ENCODE peak calls at places on chromosomes 4 and X, in ten cellular contexts. One of them, this sample, is unnamed.

GRCh38 chrX:121146059-121146628 is 98.7 kb downstream of the GLUD2 start:
- DNase-seq in Kasumi-1: peak
- DNase-seq in activated CD8-positive, alpha-beta memory T cell treated with anti-CD3 and anti-CD28 coated beads for 24 hours: no peak
- DNase-seq in naive thymus-derived CD8-positive, alpha-beta T cell: no peak
- DNase-seq in activated naive CD8-positive, alpha-beta T cell treated with anti-CD3 and anti-CD28 coated beads for 36 hours: no peak
- DNase-seq in GM04504: no peak
- DNase-seq in GM13976: no peak
- DNase-seq in esophagus squamous epithelium: no peak
- DNase-seq in NCI-H2081: no peak
- DNase-seq in pons: no peak
- DNase-seq in this sample: no peak

GRCh38 chrX:103685396-103685795 is 1.1 kb downstream of the MORF4L2 start:
- DNase-seq in Kasumi-1: no peak
- DNase-seq in activated CD8-positive, alpha-beta memory T cell treated with anti-CD3 and anti-CD28 coated beads for 24 hours: no peak
- DNase-seq in naive thymus-derived CD8-positive, alpha-beta T cell: no peak
- DNase-seq in activated naive CD8-positive, alpha-beta T cell treated with anti-CD3 and anti-CD28 coated beads for 36 hours: no peak
- DNase-seq in GM04504: no peak
- DNase-seq in GM13976: no peak
- DNase-seq in esophagus squamous epithelium: no peak
- DNase-seq in NCI-H2081: no peak
- DNase-seq in pons: no peak
- DNase-seq in this sample: no peak

GRCh38 chr4:162347492-162348213 is 183.9 kb upstream of the FSTL5 start:
- DNase-seq in Kasumi-1: no peak
- DNase-seq in activated CD8-positive, alpha-beta memory T cell treated with anti-CD3 and anti-CD28 coated beads for 24 hours: no peak
- DNase-seq in naive thymus-derived CD8-positive, alpha-beta T cell: no peak
- DNase-seq in activated naive CD8-positive, alpha-beta T cell treated with anti-CD3 and anti-CD28 coated beads for 36 hours: no peak
- DNase-seq in GM04504: no peak
- DNase-seq in GM13976: no peak
- DNase-seq in esophagus squamous epithelium: no peak
- DNase-seq in NCI-H2081: no peak
- DNase-seq in pons: no peak
- DNase-seq in this sample: no peak

GRCh38 chrX:128800138-128800537 is 723.2 kb downstream of the SMARCA1 start:
- DNase-seq in Kasumi-1: no peak
- DNase-seq in activated CD8-positive, alpha-beta memory T cell treated with anti-CD3 and anti-CD28 coated beads for 24 hours: no peak
- DNase-seq in naive thymus-derived CD8-positive, alpha-beta T cell: no peak
- DNase-seq in activated naive CD8-positive, alpha-beta T cell treated with anti-CD3 and anti-CD28 coated beads for 36 hours: no peak
- DNase-seq in GM04504: no peak
- DNase-seq in GM13976: no peak
- DNase-seq in esophagus squamous epithelium: no peak
- DNase-seq in NCI-H2081: peak
- DNase-seq in pons: no peak
- DNase-seq in this sample: no peak

GRCh38 chr4:78687818-78688217 is 88.3 kb upstream of the BMP2K start:
- DNase-seq in Kasumi-1: no peak
- DNase-seq in activated CD8-positive, alpha-beta memory T cell treated with anti-CD3 and anti-CD28 coated beads for 24 hours: no peak
- DNase-seq in naive thymus-derived CD8-positive, alpha-beta T cell: no peak
- DNase-seq in activated naive CD8-positive, alpha-beta T cell treated with anti-CD3 and anti-CD28 coated beads for 36 hours: no peak
- DNase-seq in GM04504: no peak
- DNase-seq in GM13976: no peak
- DNase-seq in esophagus squamous epithelium: no peak
- DNase-seq in NCI-H2081: no peak
- DNase-seq in pons: no peak
- DNase-seq in this sample: no peak

GRCh38 chrX:22628275-22628674 is 355.6 kb downstream of the CBLL2 start:
- DNase-seq in Kasumi-1: no peak
- DNase-seq in activated CD8-positive, alpha-beta memory T cell treated with anti-CD3 and anti-CD28 coated beads for 24 hours: no peak
- DNase-seq in naive thymus-derived CD8-positive, alpha-beta T cell: no peak
- DNase-seq in activated naive CD8-positive, alpha-beta T cell treated with anti-CD3 and anti-CD28 coated beads for 36 hours: no peak
- DNase-seq in GM04504: no peak
- DNase-seq in GM13976: no peak
- DNase-seq in esophagus squamous epithelium: no peak
- DNase-seq in NCI-H2081: no peak
- DNase-seq in pons: no peak
- DNase-seq in this sample: no peak

GRCh38 chrX:46759645-46759974 is 692 bp upstream of the SLC9A7 start:
- DNase-seq in Kasumi-1: peak
- DNase-seq in activated CD8-positive, alpha-beta memory T cell treated with anti-CD3 and anti-CD28 coated beads for 24 hours: no peak
- DNase-seq in naive thymus-derived CD8-positive, alpha-beta T cell: no peak
- DNase-seq in activated naive CD8-positive, alpha-beta T cell treated with anti-CD3 and anti-CD28 coated beads for 36 hours: no peak
- DNase-seq in GM04504: no peak
- DNase-seq in GM13976: no peak
- DNase-seq in esophagus squamous epithelium: no peak
- DNase-seq in NCI-H2081: no peak
- DNase-seq in pons: no peak
- DNase-seq in this sample: no peak

GRCh38 chr4:17494258-17494657 is 17.6 kb downstream of the QDPR start:
- DNase-seq in Kasumi-1: no peak
- DNase-seq in activated CD8-positive, alpha-beta memory T cell treated with anti-CD3 and anti-CD28 coated beads for 24 hours: no peak
- DNase-seq in naive thymus-derived CD8-positive, alpha-beta T cell: no peak
- DNase-seq in activated naive CD8-positive, alpha-beta T cell treated with anti-CD3 and anti-CD28 coated beads for 36 hours: no peak
- DNase-seq in GM04504: peak
- DNase-seq in GM13976: no peak
- DNase-seq in esophagus squamous epithelium: no peak
- DNase-seq in NCI-H2081: no peak
- DNase-seq in pons: peak
- DNase-seq in this sample: peak

GRCh38 chrX:9913041-9913440 is 54.1 kb upstream of the CLDN34 start:
- DNase-seq in Kasumi-1: no peak
- DNase-seq in activated CD8-positive, alpha-beta memory T cell treated with anti-CD3 and anti-CD28 coated beads for 24 hours: no peak
- DNase-seq in naive thymus-derived CD8-positive, alpha-beta T cell: no peak
- DNase-seq in activated naive CD8-positive, alpha-beta T cell treated with anti-CD3 and anti-CD28 coated beads for 36 hours: no peak
- DNase-seq in GM04504: no peak
- DNase-seq in GM13976: no peak
- DNase-seq in esophagus squamous epithelium: no peak
- DNase-seq in NCI-H2081: no peak
- DNase-seq in pons: peak
- DNase-seq in this sample: no peak

GRCh38 chr4:126191536-126191935 is 876.8 kb downstream of the FAT4 start:
- DNase-seq in Kasumi-1: no peak
- DNase-seq in activated CD8-positive, alpha-beta memory T cell treated with anti-CD3 and anti-CD28 coated beads for 24 hours: no peak
- DNase-seq in naive thymus-derived CD8-positive, alpha-beta T cell: no peak
- DNase-seq in activated naive CD8-positive, alpha-beta T cell treated with anti-CD3 and anti-CD28 coated beads for 36 hours: no peak
- DNase-seq in GM04504: no peak
- DNase-seq in GM13976: no peak
- DNase-seq in esophagus squamous epithelium: no peak
- DNase-seq in NCI-H2081: no peak
- DNase-seq in pons: no peak
- DNase-seq in this sample: no peak

GRCh38 chrX:56745019-56745418 is 16.0 kb downstream of the NBDY start:
- DNase-seq in Kasumi-1: peak
- DNase-seq in activated CD8-positive, alpha-beta memory T cell treated with anti-CD3 and anti-CD28 coated beads for 24 hours: no peak
- DNase-seq in naive thymus-derived CD8-positive, alpha-beta T cell: no peak
- DNase-seq in activated naive CD8-positive, alpha-beta T cell treated with anti-CD3 and anti-CD28 coated beads for 36 hours: no peak
- DNase-seq in GM04504: peak
- DNase-seq in GM13976: no peak
- DNase-seq in esophagus squamous epithelium: no peak
- DNase-seq in NCI-H2081: no peak
- DNase-seq in pons: no peak
- DNase-seq in this sample: no peak

GRCh38 chr4:170052919-170053318 is 26.7 kb upstream of the MFAP3L start:
- DNase-seq in Kasumi-1: no peak
- DNase-seq in activated CD8-positive, alpha-beta memory T cell treated with anti-CD3 and anti-CD28 coated beads for 24 hours: no peak
- DNase-seq in naive thymus-derived CD8-positive, alpha-beta T cell: no peak
- DNase-seq in activated naive CD8-positive, alpha-beta T cell treated with anti-CD3 and anti-CD28 coated beads for 36 hours: no peak
- DNase-seq in GM04504: no peak
- DNase-seq in GM13976: no peak
- DNase-seq in esophagus squamous epithelium: no peak
- DNase-seq in NCI-H2081: no peak
- DNase-seq in pons: no peak
- DNase-seq in this sample: no peak

GRCh38 chrX:27890611-27891010 is 82.8 kb downstream of the MAGEB10 start:
- DNase-seq in Kasumi-1: no peak
- DNase-seq in activated CD8-positive, alpha-beta memory T cell treated with anti-CD3 and anti-CD28 coated beads for 24 hours: no peak
- DNase-seq in naive thymus-derived CD8-positive, alpha-beta T cell: no peak
- DNase-seq in activated naive CD8-positive, alpha-beta T cell treated with anti-CD3 and anti-CD28 coated beads for 36 hours: no peak
- DNase-seq in GM04504: peak
- DNase-seq in GM13976: no peak
- DNase-seq in esophagus squamous epithelium: no peak
- DNase-seq in NCI-H2081: no peak
- DNase-seq in pons: no peak
- DNase-seq in this sample: no peak

GRCh38 chr4:147076179-147076578 is 130.5 kb upstream of the TTC29 start:
- DNase-seq in Kasumi-1: no peak
- DNase-seq in activated CD8-positive, alpha-beta memory T cell treated with anti-CD3 and anti-CD28 coated beads for 24 hours: no peak
- DNase-seq in naive thymus-derived CD8-positive, alpha-beta T cell: no peak
- DNase-seq in activated naive CD8-positive, alpha-beta T cell treated with anti-CD3 and anti-CD28 coated beads for 36 hours: no peak
- DNase-seq in GM04504: no peak
- DNase-seq in GM13976: no peak
- DNase-seq in esophagus squamous epithelium: no peak
- DNase-seq in NCI-H2081: no peak
- DNase-seq in pons: no peak
- DNase-seq in this sample: no peak

GRCh38 chrX:1205681-1206611 is 6.5 kb downstream of the CRLF2 start:
- DNase-seq in Kasumi-1: no peak
- DNase-seq in activated CD8-positive, alpha-beta memory T cell treated with anti-CD3 and anti-CD28 coated beads for 24 hours: peak
- DNase-seq in naive thymus-derived CD8-positive, alpha-beta T cell: peak
- DNase-seq in activated naive CD8-positive, alpha-beta T cell treated with anti-CD3 and anti-CD28 coated beads for 36 hours: no peak
- DNase-seq in GM04504: peak
- DNase-seq in GM13976: no peak
- DNase-seq in esophagus squamous epithelium: no peak
- DNase-seq in NCI-H2081: no peak
- DNase-seq in pons: peak
- DNase-seq in this sample: no peak

GRCh38 chr4:123351713-123352112 is 44.9 kb upstream of the SPRY1 start:
- DNase-seq in Kasumi-1: no peak
- DNase-seq in activated CD8-positive, alpha-beta memory T cell treated with anti-CD3 and anti-CD28 coated beads for 24 hours: no peak
- DNase-seq in naive thymus-derived CD8-positive, alpha-beta T cell: no peak
- DNase-seq in activated naive CD8-positive, alpha-beta T cell treated with anti-CD3 and anti-CD28 coated beads for 36 hours: no peak
- DNase-seq in GM04504: no peak
- DNase-seq in GM13976: no peak
- DNase-seq in esophagus squamous epithelium: no peak
- DNase-seq in NCI-H2081: no peak
- DNase-seq in pons: no peak
- DNase-seq in this sample: no peak

GRCh38 chr4:148056879-148057278 is 325.0 kb downstream of the ARHGAP10 start:
- DNase-seq in Kasumi-1: peak
- DNase-seq in activated CD8-positive, alpha-beta memory T cell treated with anti-CD3 and anti-CD28 coated beads for 24 hours: peak
- DNase-seq in naive thymus-derived CD8-positive, alpha-beta T cell: peak
- DNase-seq in activated naive CD8-positive, alpha-beta T cell treated with anti-CD3 and anti-CD28 coated beads for 36 hours: peak
- DNase-seq in GM04504: peak
- DNase-seq in GM13976: peak
- DNase-seq in esophagus squamous epithelium: no peak
- DNase-seq in NCI-H2081: no peak
- DNase-seq in pons: peak
- DNase-seq in this sample: no peak

GRCh38 chrX:21153503-21153902 is 220.7 kb upstream of the CNKSR2 start:
- DNase-seq in Kasumi-1: no peak
- DNase-seq in activated CD8-positive, alpha-beta memory T cell treated with anti-CD3 and anti-CD28 coated beads for 24 hours: no peak
- DNase-seq in naive thymus-derived CD8-positive, alpha-beta T cell: no peak
- DNase-seq in activated naive CD8-positive, alpha-beta T cell treated with anti-CD3 and anti-CD28 coated beads for 36 hours: no peak
- DNase-seq in GM04504: peak
- DNase-seq in GM13976: no peak
- DNase-seq in esophagus squamous epithelium: no peak
- DNase-seq in NCI-H2081: no peak
- DNase-seq in pons: peak
- DNase-seq in this sample: peak

GRCh38 chrX:7941390-7942042 is 14.3 kb upstream of the PNPLA4 start:
- DNase-seq in Kasumi-1: peak
- DNase-seq in activated CD8-positive, alpha-beta memory T cell treated with anti-CD3 and anti-CD28 coated beads for 24 hours: no peak
- DNase-seq in naive thymus-derived CD8-positive, alpha-beta T cell: no peak
- DNase-seq in activated naive CD8-positive, alpha-beta T cell treated with anti-CD3 and anti-CD28 coated beads for 36 hours: no peak
- DNase-seq in GM04504: no peak
- DNase-seq in GM13976: no peak
- DNase-seq in esophagus squamous epithelium: no peak
- DNase-seq in NCI-H2081: peak
- DNase-seq in pons: peak
- DNase-seq in this sample: no peak

GRCh38 chrX:137563681-137564651 is 2.0 kb upstream of the ZIC3 start:
- DNase-seq in Kasumi-1: no peak
- DNase-seq in activated CD8-positive, alpha-beta memory T cell treated with anti-CD3 and anti-CD28 coated beads for 24 hours: no peak
- DNase-seq in naive thymus-derived CD8-positive, alpha-beta T cell: no peak
- DNase-seq in activated naive CD8-positive, alpha-beta T cell treated with anti-CD3 and anti-CD28 coated beads for 36 hours: no peak
- DNase-seq in GM04504: no peak
- DNase-seq in GM13976: no peak
- DNase-seq in esophagus squamous epithelium: no peak
- DNase-seq in NCI-H2081: no peak
- DNase-seq in pons: no peak
- DNase-seq in this sample: no peak

GRCh38 chrX:137431693-137432488 is 134.0 kb upstream of the ZIC3 start:
- DNase-seq in Kasumi-1: no peak
- DNase-seq in activated CD8-positive, alpha-beta memory T cell treated with anti-CD3 and anti-CD28 coated beads for 24 hours: no peak
- DNase-seq in naive thymus-derived CD8-positive, alpha-beta T cell: no peak
- DNase-seq in activated naive CD8-positive, alpha-beta T cell treated with anti-CD3 and anti-CD28 coated beads for 36 hours: no peak
- DNase-seq in GM04504: no peak
- DNase-seq in GM13976: no peak
- DNase-seq in esophagus squamous epithelium: no peak
- DNase-seq in NCI-H2081: no peak
- DNase-seq in pons: no peak
- DNase-seq in this sample: no peak

GRCh38 chrX:124737771-124738170 is 391.4 kb downstream of the SH2D1A start:
- DNase-seq in Kasumi-1: no peak
- DNase-seq in activated CD8-positive, alpha-beta memory T cell treated with anti-CD3 and anti-CD28 coated beads for 24 hours: no peak
- DNase-seq in naive thymus-derived CD8-positive, alpha-beta T cell: no peak
- DNase-seq in activated naive CD8-positive, alpha-beta T cell treated with anti-CD3 and anti-CD28 coated beads for 36 hours: no peak
- DNase-seq in GM04504: no peak
- DNase-seq in GM13976: no peak
- DNase-seq in esophagus squamous epithelium: no peak
- DNase-seq in NCI-H2081: no peak
- DNase-seq in pons: no peak
- DNase-seq in this sample: no peak

GRCh38 chr4:172155838-172156345 is 342.7 kb downstream of the GALNTL6 start:
- DNase-seq in Kasumi-1: no peak
- DNase-seq in activated CD8-positive, alpha-beta memory T cell treated with anti-CD3 and anti-CD28 coated beads for 24 hours: no peak
- DNase-seq in naive thymus-derived CD8-positive, alpha-beta T cell: no peak
- DNase-seq in activated naive CD8-positive, alpha-beta T cell treated with anti-CD3 and anti-CD28 coated beads for 36 hours: no peak
- DNase-seq in GM04504: no peak
- DNase-seq in GM13976: no peak
- DNase-seq in esophagus squamous epithelium: no peak
- DNase-seq in NCI-H2081: no peak
- DNase-seq in pons: no peak
- DNase-seq in this sample: no peak

GRCh38 chrX:101383679-101384078 is 2.3 kb downstream of the BTK start:
- DNase-seq in Kasumi-1: peak
- DNase-seq in activated CD8-positive, alpha-beta memory T cell treated with anti-CD3 and anti-CD28 coated beads for 24 hours: no peak
- DNase-seq in naive thymus-derived CD8-positive, alpha-beta T cell: no peak
- DNase-seq in activated naive CD8-positive, alpha-beta T cell treated with anti-CD3 and anti-CD28 coated beads for 36 hours: no peak
- DNase-seq in GM04504: no peak
- DNase-seq in GM13976: peak
- DNase-seq in esophagus squamous epithelium: no peak
- DNase-seq in NCI-H2081: no peak
- DNase-seq in pons: no peak
- DNase-seq in this sample: no peak

GRCh38 chr4:14646831-14647230 is 355.4 kb upstream of the CPEB2 start:
- DNase-seq in Kasumi-1: no peak
- DNase-seq in activated CD8-positive, alpha-beta memory T cell treated with anti-CD3 and anti-CD28 coated beads for 24 hours: no peak
- DNase-seq in naive thymus-derived CD8-positive, alpha-beta T cell: no peak
- DNase-seq in activated naive CD8-positive, alpha-beta T cell treated with anti-CD3 and anti-CD28 coated beads for 36 hours: no peak
- DNase-seq in GM04504: no peak
- DNase-seq in GM13976: no peak
- DNase-seq in esophagus squamous epithelium: no peak
- DNase-seq in NCI-H2081: no peak
- DNase-seq in pons: no peak
- DNase-seq in this sample: no peak

GRCh38 chr4:69713593-69713992 is 46.8 kb downstream of the SULT1B1 start:
- DNase-seq in Kasumi-1: peak
- DNase-seq in activated CD8-positive, alpha-beta memory T cell treated with anti-CD3 and anti-CD28 coated beads for 24 hours: no peak
- DNase-seq in naive thymus-derived CD8-positive, alpha-beta T cell: no peak
- DNase-seq in activated naive CD8-positive, alpha-beta T cell treated with anti-CD3 and anti-CD28 coated beads for 36 hours: no peak
- DNase-seq in GM04504: no peak
- DNase-seq in GM13976: no peak
- DNase-seq in esophagus squamous epithelium: no peak
- DNase-seq in NCI-H2081: no peak
- DNase-seq in pons: no peak
- DNase-seq in this sample: no peak

GRCh38 chr4:176539785-176540175 is 220.0 kb downstream of the SPCS3 start:
- DNase-seq in Kasumi-1: no peak
- DNase-seq in activated CD8-positive, alpha-beta memory T cell treated with anti-CD3 and anti-CD28 coated beads for 24 hours: no peak
- DNase-seq in naive thymus-derived CD8-positive, alpha-beta T cell: no peak
- DNase-seq in activated naive CD8-positive, alpha-beta T cell treated with anti-CD3 and anti-CD28 coated beads for 36 hours: no peak
- DNase-seq in GM04504: no peak
- DNase-seq in GM13976: no peak
- DNase-seq in esophagus squamous epithelium: no peak
- DNase-seq in NCI-H2081: no peak
- DNase-seq in pons: no peak
- DNase-seq in this sample: no peak

GRCh38 chr4:15765910-15766703 is 12.0 kb upstream of the CD38 start:
- DNase-seq in Kasumi-1: peak
- DNase-seq in activated CD8-positive, alpha-beta memory T cell treated with anti-CD3 and anti-CD28 coated beads for 24 hours: no peak
- DNase-seq in naive thymus-derived CD8-positive, alpha-beta T cell: peak
- DNase-seq in activated naive CD8-positive, alpha-beta T cell treated with anti-CD3 and anti-CD28 coated beads for 36 hours: peak
- DNase-seq in GM04504: no peak
- DNase-seq in GM13976: no peak
- DNase-seq in esophagus squamous epithelium: no peak
- DNase-seq in NCI-H2081: no peak
- DNase-seq in pons: no peak
- DNase-seq in this sample: no peak

This sample was measured in uterus.